ENCODE peak calls at places on chromosomes 7 and 10, in eight cellular contexts. Q is fibroblast of the aortic adventitia, C is fibroblast of lung, Y is lower leg skin, J is epithelial cell of esophagus, K is BE2C, I is GM10248, U is mesothelial cell of epicardium. S is an unnamed sample.
A peak's percentile ranks its signal among the peaks of the same experiment; 100 is the strongest.

GRCh38 chr10:28676297-28676967 is 889 bp upstream of the BAMBI start:
- DNase-seq in Q (peak; percentile 14), C (no peak), Y (peak; percentile 87), J (no peak), K (peak; percentile 26), I (no peak), U (no peak), S (peak; percentile 25)

GRCh38 chr7:88668591-88668990 is 90.9 kb upstream of the ZNF804B start:
- DNase-seq in Q (no peak), C (no peak), Y (no peak), J (no peak), K (no peak), I (no peak), U (no peak), S (no peak)

GRCh38 chr10:74910604-74911355 is 84.4 kb downstream of the KAT6B start:
- DNase-seq in Q (peak; percentile 23), C (peak; percentile 72), Y (no peak), J (no peak), K (no peak), I (no peak), U (no peak), S (no peak)

GRCh38 chr10:118804262-118804773 is 49.5 kb upstream of the CACUL1 start:
- DNase-seq in Q (no peak), C (no peak), Y (peak; percentile 42), J (no peak), K (no peak), I (no peak), U (no peak), S (no peak)

GRCh38 chr10:121715076-121715475 is 116.8 kb upstream of the FGFR2 start:
- DNase-seq in Q (no peak), C (no peak), Y (peak; percentile 39), J (peak; percentile 63), K (no peak), I (no peak), U (no peak), S (no peak)

GRCh38 chr10:110919349-110919931 is at the start of gene SHOC2:
- DNase-seq in Q (no peak), C (no peak), Y (peak; percentile 100), J (peak; percentile 81), K (peak; percentile 99), I (peak; percentile 93), U (peak; percentile 82), S (peak; percentile 90)

GRCh38 chr10:35492387-35493195 is 112.5 kb upstream of the GJD4 start:
- DNase-seq in Q (no peak), C (no peak), Y (no peak), J (peak; percentile 57), K (no peak), I (no peak), U (no peak), S (no peak)

GRCh38 chr7:130662426-130662825 is 6.1 kb downstream of the COPG2 start:
- DNase-seq in Q (no peak), C (no peak), Y (no peak), J (peak; percentile 7), K (no peak), I (no peak), U (no peak), S (no peak)

GRCh38 chr10:60662917-60663614 is 115.2 kb upstream of the CDK1 start:
- DNase-seq in Q (peak; percentile 27), C (peak; percentile 5), Y (no peak), J (peak; percentile 45), K (no peak), I (no peak), U (no peak), S (no peak)

GRCh38 chr7:935321-936130 is 19.0 kb downstream of the ADAP1 start:
- DNase-seq in Q (no peak), C (no peak), Y (no peak), J (no peak), K (peak; percentile 5), I (no peak), U (no peak), S (no peak)

GRCh38 chr7:936131-937054 is 18.1 kb downstream of the ADAP1 start:
- DNase-seq in Q (peak; percentile 30), C (peak; percentile 13), Y (no peak), J (peak; percentile 52), K (no peak), I (peak; percentile 85), U (no peak), S (no peak)

GRCh38 chr7:931871-932650 is 22.4 kb downstream of the ADAP1 start:
- DNase-seq in Q (no peak), C (no peak), Y (peak; percentile 77), J (no peak), K (peak; percentile 9), I (no peak), U (no peak), S (no peak)

GRCh38 chr7:932651-932975 is 21.9 kb downstream of the ADAP1 start:
- DNase-seq in Q (no peak), C (no peak), Y (no peak), J (no peak), K (peak; percentile 4), I (no peak), U (no peak), S (no peak)

GRCh38 chr7:934469-935320 is 19.8 kb downstream of the ADAP1 start:
- DNase-seq in Q (no peak), C (no peak), Y (no peak), J (no peak), K (peak; percentile 9), I (no peak), U (no peak), S (no peak)
- TF ChIP-seq CTCF in Q (no peak), C (no peak), Y (no peak), J (no peak), K (no peak), I (no peak), U (no peak), S (no peak)

DNA sequence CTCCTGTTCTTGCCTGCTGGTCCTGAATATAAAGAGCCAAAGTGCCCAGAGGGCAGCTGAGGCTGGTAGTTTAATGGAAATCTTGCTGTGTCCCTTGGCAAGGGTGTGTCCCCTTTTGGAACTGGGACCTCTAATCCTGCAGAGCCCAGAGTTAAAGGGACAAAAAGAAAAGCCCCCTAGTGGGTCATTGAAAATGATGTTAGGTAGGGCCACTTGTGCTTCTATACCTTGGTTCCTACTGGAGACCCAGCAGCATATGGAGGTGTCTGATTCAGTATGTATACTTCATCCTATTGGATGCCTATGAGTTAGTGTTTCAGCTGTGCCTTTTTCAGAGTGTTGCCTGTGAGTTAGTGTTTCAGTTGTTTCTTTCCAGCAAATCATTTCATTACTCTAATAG is 30.5 kb downstream of the TFAM start:
- DNase-seq in Q (no peak), C (no peak), Y (no peak), J (no peak), K (no peak), I (no peak), U (no peak), S (no peak)
- TF ChIP-seq CTCF in Q (no peak), C (no peak), Y (no peak), J (no peak), K (no peak), I (no peak), U (no peak), S (no peak)

DNA sequence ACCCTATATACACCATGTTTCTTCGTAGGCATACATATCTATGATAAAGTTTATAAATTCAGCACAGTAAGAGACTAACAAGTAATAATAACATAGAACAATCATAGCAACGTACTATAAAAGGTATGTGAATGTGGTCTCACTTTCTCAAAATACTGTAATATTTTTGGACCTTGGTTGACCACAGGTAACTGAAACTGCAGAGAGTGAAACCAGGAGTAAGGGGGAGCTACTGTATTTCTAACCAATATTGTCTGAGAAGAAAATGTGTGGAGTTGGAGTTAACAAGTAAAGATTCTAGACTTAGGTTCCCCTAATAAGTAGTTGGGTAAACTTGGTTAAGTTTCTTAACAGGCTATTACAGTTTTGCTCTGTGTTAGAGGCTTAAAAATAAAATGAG is 72.1 kb downstream of the GNAI1 start:
- DNase-seq in Q (no peak), C (no peak), Y (no peak), J (no peak), K (no peak), I (no peak), U (no peak), S (no peak)
- TF ChIP-seq CTCF in Q (no peak), C (no peak), Y (no peak), J (no peak), K (no peak), I (no peak), U (no peak), S (no peak)

GRCh38 chr7:70787772-70788171 is 344.2 kb upstream of the GALNT17 start:
- DNase-seq in Q (no peak), C (no peak), Y (no peak), J (no peak), K (no peak), I (no peak), U (no peak), S (no peak)

GRCh38 chr7:70790215-70791073 is 341.5 kb upstream of the GALNT17 start:
- DNase-seq in Q (no peak), C (no peak), Y (no peak), J (no peak), K (no peak), I (no peak), U (no peak), S (no peak)

GRCh38 chr7:70789481-70790214 is 342.3 kb upstream of the GALNT17 start:
- DNase-seq in Q (no peak), C (no peak), Y (no peak), J (no peak), K (no peak), I (no peak), U (no peak), S (no peak)

GRCh38 chr7:70787275-70787674 is 344.7 kb upstream of the GALNT17 start:
- DNase-seq in Q (no peak), C (no peak), Y (no peak), J (no peak), K (no peak), I (no peak), U (no peak), S (no peak)

DNA sequence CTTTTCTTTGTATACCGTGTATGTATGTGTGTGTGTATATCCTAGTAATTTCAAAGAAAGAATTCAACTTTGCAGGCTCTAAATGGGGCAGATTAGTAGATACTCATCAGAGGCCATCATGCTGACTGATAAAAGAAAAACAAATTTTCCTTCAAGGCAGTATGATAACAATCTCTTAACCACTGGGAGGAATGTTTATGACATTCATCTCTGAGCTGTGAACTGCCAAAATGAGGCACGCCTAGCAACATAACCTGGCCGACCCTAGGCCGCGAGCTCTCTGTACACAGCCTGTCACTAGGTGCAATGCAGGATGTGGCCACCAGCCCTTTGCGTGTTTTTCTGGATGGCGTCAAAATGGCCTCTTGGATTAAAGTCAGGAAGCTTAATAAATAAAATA is 343.7 kb upstream of the GALNT17 start:
- DNase-seq in Q (no peak), C (no peak), Y (no peak), J (no peak), K (no peak), I (no peak), U (no peak), S (no peak)
- TF ChIP-seq CTCF in Q (no peak), C (no peak), Y (no peak), J (no peak), K (no peak), I (no peak), U (peak; percentile 37), S (peak; percentile 46)

GRCh38 chr7:48528689-48529088 is 357.4 kb downstream of the ABCA13 start:
- DNase-seq in Q (no peak), C (no peak), Y (no peak), J (no peak), K (no peak), I (no peak), U (no peak), S (no peak)
- TF ChIP-seq CTCF in Q (no peak), C (no peak), Y (no peak), J (no peak), K (no peak), I (no peak), U (no peak), S (no peak)

GRCh38 chr10:55091691-55092328 is 290.8 kb upstream of the PCDH15 start:
- DNase-seq in Q (peak; percentile 0), C (peak; percentile 30), Y (no peak), J (peak; percentile 20), K (no peak), I (peak; percentile 3), U (no peak), S (no peak)
- TF ChIP-seq CTCF in Q (peak; percentile 69), C (peak; percentile 83), Y (no peak), J (peak; percentile 82), K (peak; percentile 87), I (peak; percentile 45), U (peak; percentile 98), S (peak; percentile 94)

S was measured in neural crest cell.